ENCODE peak calls at places on chromosome 1, in eight cellular contexts. V is astrocyte, S is stomach, Z is RWPE1, K is Peyer's patch, A is lower lobe of right lung, U is colonic mucosa, R is GM23248. Y is an unnamed sample.

GRCh38 chr1:11691928-11692711 is 610 bp downstream of the DRAXIN start:
- DNase-seq in V (no peak), S (no peak), Z (no peak), K (no peak), A (no peak), U (no peak), R (no peak), Y (no peak)

GRCh38 chr1:55662875-55663274 is 447.7 kb upstream of the USP24 start:
- DNase-seq in V (no peak), S (no peak), Z (no peak), K (no peak), A (no peak), U (no peak), R (no peak), Y (no peak)

GRCh38 chr1:184788970-184789369 is 34.3 kb upstream of the EDEM3 start:
- DNase-seq in V (no peak), S (no peak), Z (no peak), K (no peak), A (no peak), U (no peak), R (no peak), Y (no peak)

GRCh38 chr1:36673207-36673606 is 190.5 kb upstream of the CSF3R start:
- DNase-seq in V (no peak), S (no peak), Z (no peak), K (no peak), A (no peak), U (no peak), R (no peak), Y (no peak)

GRCh38 chr1:12472798-12473551 is 145.0 kb downstream of the DHRS3 start:
- DNase-seq in V (no peak), S (no peak), Z (no peak), K (no peak), A (no peak), U (no peak), R (no peak), Y (no peak)

GRCh38 chr1:213986020-213986924 is 1.5 kb upstream of the PROX1 start:
- DNase-seq in V (no peak), S (no peak), Z (no peak), K (no peak), A (no peak), U (no peak), R (no peak), Y (no peak)

GRCh38 chr1:204359474-204360255 is at the start of gene PLEKHA6:
- DNase-seq in V (peak; percentile 16), S (no peak), Z (no peak), K (no peak), A (no peak), U (no peak), R (peak; percentile 73), Y (no peak)

GRCh38 chr1:119778886-119779560 is 10.3 kb upstream of the HMGCS2 start:
- DNase-seq in V (no peak), S (no peak), Z (no peak), K (no peak), A (no peak), U (no peak), R (no peak), Y (no peak)

GRCh38 chr1:3106216-3106615 is 37.2 kb downstream of the PRDM16 start:
- DNase-seq in V (no peak), S (no peak), Z (no peak), K (no peak), A (no peak), U (no peak), R (no peak), Y (no peak)

GRCh38 chr1:111399792-111400610 is 27.5 kb downstream of the OVGP1 start:
- DNase-seq in V (peak; percentile 4), S (peak; percentile 63), Z (peak; percentile 60), K (no peak), A (no peak), U (peak; percentile 62), R (peak; percentile 68), Y (peak; percentile 56)

GRCh38 chr1:205986848-205987247 is 16.3 kb downstream of the RAB7B start:
- DNase-seq in V (no peak), S (no peak), Z (no peak), K (no peak), A (no peak), U (no peak), R (no peak), Y (no peak)

GRCh38 chr1:107473065-107473464 is 332.2 kb downstream of the NTNG1 start:
- DNase-seq in V (no peak), S (no peak), Z (no peak), K (no peak), A (no peak), U (no peak), R (no peak), Y (no peak)

GRCh38 chr1:229563701-229564100 is 5.2 kb upstream of the ABCB10 start:
- DNase-seq in V (no peak), S (no peak), Z (no peak), K (no peak), A (no peak), U (no peak), R (peak; percentile 30), Y (peak; percentile 16)

GRCh38 chr1:5810131-5810530 is 182.1 kb downstream of the NPHP4 start:
- DNase-seq in V (no peak), S (no peak), Z (no peak), K (no peak), A (no peak), U (no peak), R (no peak), Y (no peak)

GRCh38 chr1:156726549-156727226 is 1.6 kb upstream of the METTL25B start:
- DNase-seq in V (peak; percentile 31), S (peak; percentile 50), Z (peak; percentile 78), K (no peak), A (no peak), U (peak; percentile 79), R (peak; percentile 87), Y (peak; percentile 35)

GRCh38 chr1:94883688-94884087 is 43.2 kb downstream of the CNN3 start:
- DNase-seq in V (no peak), S (no peak), Z (no peak), K (no peak), A (no peak), U (no peak), R (peak; percentile 78), Y (peak; percentile 47)

GRCh38 chr1:195763907-195764183 is 844.4 kb downstream of the KCNT2 start:
- DNase-seq in V (no peak), S (no peak), Z (no peak), K (no peak), A (no peak), U (no peak), R (no peak), Y (no peak)

GRCh38 chr1:179809506-179810366 is 66.6 kb downstream of the FAM163A start:
- DNase-seq in V (peak; percentile 49), S (peak; percentile 64), Z (peak; percentile 57), K (peak; percentile 65), A (no peak), U (peak; percentile 35), R (peak; percentile 78), Y (peak; percentile 71)

GRCh38 chr1:244337839-244338238 is 113.9 kb downstream of the ADSS2 start:
- DNase-seq in V (no peak), S (no peak), Z (no peak), K (no peak), A (no peak), U (no peak), R (no peak), Y (no peak)

GRCh38 chr1:151998611-151999362 is 5.1 kb upstream of the S100A10 start:
- DNase-seq in V (no peak), S (no peak), Z (no peak), K (no peak), A (no peak), U (no peak), R (no peak), Y (no peak)

GRCh38 chr1:179938752-179939151 is 15.9 kb upstream of the CEP350 start:
- DNase-seq in V (peak; percentile 8), S (no peak), Z (no peak), K (no peak), A (no peak), U (no peak), R (peak; percentile 16), Y (no peak)

DNA sequence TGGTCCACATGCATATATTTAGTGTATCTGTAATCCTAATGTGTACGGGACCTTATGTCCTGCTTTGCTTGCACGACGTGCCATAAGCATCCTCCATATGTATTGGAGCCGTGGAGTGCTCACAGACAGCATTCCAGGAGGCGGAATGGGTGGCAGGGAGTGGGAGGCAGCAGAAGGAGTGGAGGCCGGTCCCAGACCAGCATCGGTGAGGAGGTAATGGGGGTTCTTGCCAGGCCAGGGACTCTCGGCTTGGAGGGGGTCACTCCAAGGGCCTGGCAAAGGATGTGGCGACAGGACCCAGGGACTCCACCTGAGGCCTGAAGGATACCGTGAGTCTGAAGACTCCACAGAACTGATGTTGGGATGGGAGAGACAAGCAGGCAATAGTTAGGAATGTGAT is 185.0 kb downstream of the CAMTA1 start:
- DNase-seq in V (no peak), S (no peak), Z (no peak), K (no peak), A (no peak), U (no peak), R (no peak), Y (no peak)
- H3K27ac ChIP-seq in V (no peak overlapping the region), S (no peak overlapping the region), Z (no peak overlapping the region), K (no peak overlapping the region), A (no peak overlapping the region), U (no peak overlapping the region), R (no peak overlapping the region), Y (no peak overlapping the region)

GRCh38 chr1:10490271-10490970 is 15.7 kb downstream of the PEX14 start:
- DNase-seq in V (no peak), S (no peak), Z (no peak), K (no peak), A (no peak), U (no peak), R (no peak), Y (no peak)
- H3K27ac ChIP-seq in V (no peak overlapping the region), S (no peak overlapping the region), Z (no peak overlapping the region), K (no peak overlapping the region), A (no peak overlapping the region), U (no peak overlapping the region), R (no peak overlapping the region), Y (no peak overlapping the region)

GRCh38 chr1:161198877-161199431 is at the start of gene ADAMTS4:
- DNase-seq in V (peak; percentile 25), S (peak; percentile 43), Z (no peak), K (no peak), A (no peak), U (peak; percentile 52), R (peak; percentile 91), Y (no peak)
- H3K27ac ChIP-seq in V (no peak within 1 kb of the TSS), S (peak within 1 kb of the TSS; percentile 57), Z (peak within 1 kb of the TSS; percentile 80), K (peak within 1 kb of the TSS; percentile 93), A (peak within 1 kb of the TSS; percentile 93), U (peak within 1 kb of the TSS; percentile 23), R (peak within 1 kb of the TSS; percentile 100), Y (peak within 1 kb of the TSS; percentile 94)

DNA sequence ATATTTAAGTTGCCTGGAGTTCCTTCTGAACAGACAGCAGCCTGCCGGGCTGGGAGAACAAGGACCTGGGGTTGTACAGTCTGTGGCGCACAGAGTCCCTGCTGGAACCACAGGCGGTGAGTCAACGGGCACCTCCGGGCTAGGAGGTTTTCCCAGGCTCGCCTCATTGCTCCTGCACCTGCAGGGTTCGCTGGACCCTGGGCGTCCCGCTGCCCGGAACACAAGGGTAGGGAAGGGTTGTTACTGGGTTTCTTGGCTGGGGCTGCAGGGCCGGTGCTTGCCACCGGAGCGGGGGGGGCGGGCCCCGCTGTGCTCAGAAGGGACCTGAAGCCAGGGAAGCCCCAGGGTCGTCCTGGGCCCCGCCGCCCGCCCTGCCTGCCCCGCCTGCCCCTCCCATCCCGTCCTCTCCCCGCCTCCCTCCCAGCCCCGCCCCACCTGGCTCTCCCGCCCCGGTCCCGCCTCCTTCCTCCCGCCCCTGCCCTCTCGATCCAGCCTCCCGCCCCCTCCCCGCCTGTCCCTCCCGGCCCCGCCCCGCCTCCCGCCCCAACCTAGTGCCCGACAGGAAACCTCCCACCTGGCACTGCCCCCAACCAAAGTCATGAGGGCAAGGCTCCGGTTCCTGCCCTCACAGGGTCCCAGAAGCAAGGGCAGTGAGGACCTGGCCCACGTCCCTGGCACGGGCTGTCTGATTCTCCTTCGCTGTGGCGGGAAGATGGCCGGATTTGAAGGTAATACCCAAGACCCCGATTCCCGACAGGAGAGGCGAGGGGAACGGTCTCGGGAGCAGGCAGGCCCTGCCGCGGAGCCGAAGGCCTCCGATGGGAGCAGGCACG is 6.8 kb downstream of the JMJD4 start:
- DNase-seq in V (peak; percentile 44), S (peak; percentile 87), Z (peak; percentile 95), K (peak; percentile 90), A (peak; percentile 85), U (peak; percentile 88), R (peak; percentile 66), Y (peak; percentile 91)
- H3K27ac ChIP-seq in V (no peak overlapping the region), S (peak overlapping the region; percentile 80), Z (peak overlapping the region; percentile 82), K (peak overlapping the region; percentile 22), A (peak overlapping the region; percentile 49), U (peak overlapping the region; percentile 33), R (no peak overlapping the region), Y (peak overlapping the region; percentile 72)

Y was measured in thyroid gland.